ENCODE peak calls at places on chromosomes 7 and 10, in nine cellular contexts. K is upper lobe of right lung, U is mesendoderm, L is astrocyte, T is mammary epithelial cell, V is cardiac muscle cell, R is small intestine, P is OCI-LY7, A is aorta. I is an unnamed sample.

GRCh38 chr7:102073931-102074880 is 212.5 kb upstream of the SH2B2 start:
- DNase-seq in T (no peak), V (no peak), K (peak; percentile 31), A (no peak), U (no peak), R (peak; percentile 38), L (no peak), P (no peak), I (no peak)

GRCh38 chr7:32051128-32051527 is 19.1 kb downstream of the PDE1C start:
- DNase-seq in R (no peak), A (no peak), P (no peak), L (no peak), V (no peak), K (no peak), T (no peak), U (peak; percentile 41), I (no peak)

GRCh38 chr10:63766766-63767505 is 245.7 kb downstream of the REEP3 start:
- DNase-seq in V (peak; percentile 50), R (no peak), T (peak; percentile 8), L (peak; percentile 80), K (no peak), U (no peak), A (no peak), P (no peak), I (no peak)

GRCh38 chr10:46282460-46283216 is 4.2 kb upstream of the ANTXRL start:
- DNase-seq in A (peak; percentile 94), P (no peak), V (peak; percentile 86), L (peak; percentile 56), K (peak; percentile 90), U (peak; percentile 91), T (peak; percentile 65), R (peak; percentile 87), I (peak; percentile 11)

GRCh38 chr7:122709930-122710646 is 7.4 kb upstream of the RNF148 start:
- DNase-seq in R (no peak), T (no peak), U (no peak), K (no peak), L (no peak), A (no peak), V (no peak), P (no peak), I (no peak)

GRCh38 chr10:93074137-93074596 is 474 bp downstream of the CYP26A1 start:
- DNase-seq in A (no peak), V (no peak), U (peak; percentile 67), R (no peak), K (no peak), L (no peak), P (no peak), T (no peak), I (no peak)

GRCh38 chr10:118259288-118259906 is 82.7 kb downstream of the FAM204A start:
- DNase-seq in U (peak; percentile 70), A (no peak), L (no peak), P (peak; percentile 32), K (no peak), V (peak; percentile 75), T (peak; percentile 9), R (peak; percentile 19), I (no peak)

GRCh38 chr10:49296826-49297225 is 2.1 kb upstream of the C10orf71 start:
- DNase-seq in P (no peak), K (no peak), V (no peak), T (no peak), R (no peak), L (no peak), U (peak; percentile 53), A (no peak), I (no peak)

DNA sequence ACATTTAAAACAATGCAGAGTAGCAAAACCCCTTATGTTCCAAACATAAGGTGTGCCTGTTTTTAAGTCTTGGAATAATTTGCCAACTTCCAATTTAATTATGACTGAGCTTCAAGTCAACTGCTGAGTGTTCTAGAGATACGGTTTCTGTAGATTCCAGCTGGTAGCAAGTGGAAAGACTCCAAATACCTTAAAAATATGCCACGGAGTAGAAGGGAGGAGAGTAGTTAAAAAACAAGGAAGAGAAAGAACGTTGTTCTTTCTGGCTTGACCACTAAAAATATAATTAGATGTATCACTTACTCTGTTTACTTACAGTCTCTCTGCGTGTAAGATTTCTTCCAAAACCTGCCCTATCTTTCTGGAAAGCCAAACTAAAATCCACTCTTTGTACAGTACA is 24.5 kb upstream of the ABLIM1 start:
- DNase-seq in K (no peak), P (no peak), L (no peak), R (no peak), T (no peak), V (no peak), A (no peak), U (no peak), I (no peak)
- H3K4me1 ChIP-seq in K (peaks cover 27% of the 10 kb centered on the region), P (no peaks in the 10 kb centered on the region), L (peaks cover 43% of the 10 kb centered on the region), R (peaks cover 14% of the 10 kb centered on the region), T (peaks cover 43% of the 10 kb centered on the region), V (peaks cover 44% of the 10 kb centered on the region), A (no peaks in the 10 kb centered on the region), U (peaks cover 2% of the 10 kb centered on the region), I (peaks cover 56% of the 10 kb centered on the region)

GRCh38 chr10:23535381-23535780 is 96.5 kb downstream of the OTUD1 start:
- DNase-seq in R (no peak), U (peak; percentile 11), K (no peak), L (no peak), A (no peak), P (no peak), V (no peak), T (no peak), I (no peak)

GRCh38 chr10:23543696-23544095 is 104.8 kb downstream of the OTUD1 start:
- DNase-seq in L (no peak), T (no peak), K (no peak), R (no peak), P (no peak), U (peak; percentile 57), V (no peak), A (no peak), I (no peak)

GRCh38 chr10:23534761-23535160 is 95.9 kb downstream of the OTUD1 start:
- DNase-seq in P (no peak), U (no peak), R (no peak), K (no peak), V (no peak), A (no peak), T (no peak), L (no peak), I (no peak)

GRCh38 chr10:23538968-23539367 is 100.1 kb downstream of the OTUD1 start:
- DNase-seq in L (no peak), U (no peak), T (no peak), V (no peak), A (no peak), P (no peak), K (no peak), R (no peak), I (no peak)

DNA sequence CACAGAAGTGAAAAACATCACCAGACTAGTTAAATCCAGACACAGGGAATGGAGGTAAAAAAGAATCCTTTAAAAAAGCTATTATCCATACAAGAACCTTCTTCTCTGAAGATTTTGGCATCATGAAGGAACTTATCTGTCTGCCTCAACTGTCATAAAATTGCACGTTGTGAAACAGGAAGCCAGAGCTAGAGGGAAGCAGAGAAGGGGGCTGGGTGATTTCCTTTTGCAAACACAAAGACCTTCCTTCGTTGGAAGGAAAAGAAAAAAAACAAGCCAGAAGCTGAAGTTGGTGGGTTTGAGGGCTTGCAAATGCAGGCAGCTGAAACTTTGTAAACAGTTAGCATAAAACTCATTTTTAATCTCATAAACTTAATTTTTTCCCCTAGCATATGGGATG is 101.5 kb downstream of the OTUD1 start:
- DNase-seq in T (no peak), V (no peak), U (peak; percentile 9), A (no peak), L (no peak), P (peak; percentile 63), R (no peak), K (no peak), I (no peak)
- H3K4me3 ChIP-seq in T (no peak overlapping the region), V (no peak overlapping the region), U (no peak overlapping the region), A (no peak overlapping the region), L (no peak overlapping the region), P (no peak overlapping the region), R (no peak overlapping the region), K (no peak overlapping the region), I (no peak overlapping the region)

GRCh38 chr10:71980181-71981023 is 16.2 kb downstream of the CHST3 start:
- DNase-seq in T (no peak), L (peak; percentile 67), K (no peak), A (peak; percentile 23), R (no peak), V (no peak), P (no peak), U (no peak), I (no peak)

GRCh38 chr10:71979692-71980062 is 15.5 kb downstream of the CHST3 start:
- DNase-seq in K (no peak), R (no peak), U (no peak), A (no peak), T (no peak), L (no peak), V (no peak), P (no peak), I (no peak)

GRCh38 chr10:71981024-71981867 is 17.1 kb downstream of the CHST3 start:
- DNase-seq in R (no peak), L (peak; percentile 70), K (no peak), U (no peak), P (no peak), T (peak; percentile 60), A (peak; percentile 65), V (no peak), I (no peak)

GRCh38 chr10:71982269-71983178 is 18.3 kb downstream of the CHST3 start:
- DNase-seq in V (no peak), R (no peak), P (no peak), A (no peak), U (peak; percentile 31), K (no peak), T (no peak), L (no peak), I (no peak)

GRCh38 chr10:71981868-71982230 is 17.7 kb downstream of the CHST3 start:
- DNase-seq in K (no peak), P (no peak), U (no peak), L (no peak), V (no peak), T (no peak), R (no peak), A (no peak), I (no peak)
- H3K4me1 ChIP-seq in K (peaks cover 66% of the 10 kb centered on the region), P (no peaks in the 10 kb centered on the region), U (peaks cover 4% of the 10 kb centered on the region), L (peaks cover 57% of the 10 kb centered on the region), V (peaks cover 39% of the 10 kb centered on the region), T (peaks cover 56% of the 10 kb centered on the region), R (peaks cover 7% of the 10 kb centered on the region), A (peaks cover 2% of the 10 kb centered on the region), I (peaks cover 29% of the 10 kb centered on the region)

GRCh38 chr7:4745265-4745919 is 30.0 kb upstream of the AP5Z1 start:
- DNase-seq in L (no peak), V (no peak), U (no peak), A (no peak), T (no peak), P (no peak), K (no peak), R (no peak), I (no peak)
- H3K4me3 ChIP-seq in L (peak overlapping the region; percentile 30), V (no peak overlapping the region), U (no peak overlapping the region), A (no peak overlapping the region), T (peak overlapping the region; percentile 53), P (peak overlapping the region; percentile 53), K (peak overlapping the region; percentile 42), R (peak overlapping the region; percentile 36), I (peak overlapping the region; percentile 66)